ENCODE peak calls at places on chromosomes 5 and 9, in six cellular contexts. U is MM.1S, C is GM23338, B is neural progenitor cell, Y is OCI-LY7, Q is SK-N-SH. K is an unnamed sample. For H3K4me1, the result is how much of the 10 kb centered on the place peaks cover.

GRCh38 chr9:108933231-108933630 is 693 bp downstream of the ELP1 start:
- DNase-seq in U (peak), C (no peak), B (peak), Y (peak), Q (no peak), K (peak)

GRCh38 chr9:112856843-112857242 is 33.8 kb downstream of the SLC46A2 start:
- DNase-seq in U (no peak), C (peak), B (no peak), Y (no peak), Q (peak), K (no peak)

GRCh38 chr9:35350212-35350611 is 139.7 kb upstream of the RUSC2 start:
- DNase-seq in U (no peak), C (no peak), B (no peak), Y (no peak), Q (no peak), K (peak)

GRCh38 chr5:40406426-40407211 is 273.1 kb upstream of the PTGER4 start:
- DNase-seq in U (no peak), C (no peak), B (no peak), Y (peak), Q (no peak), K (no peak)

GRCh38 chr5:91132552-91132951 is 250.6 kb downstream of the ARRDC3 start:
- DNase-seq in U (no peak), C (no peak), B (no peak), Y (no peak), Q (no peak), K (no peak)

GRCh38 chr9:72579880-72580570 is 58.6 kb downstream of the TMC1 start:
- DNase-seq in U (no peak), C (no peak), B (no peak), Y (no peak), Q (no peak), K (peak)

GRCh38 chr9:97321251-97321650 is 13.8 kb downstream of the CCDC180 start:
- DNase-seq in U (no peak), C (no peak), B (no peak), Y (no peak), Q (no peak), K (no peak)

GRCh38 chr5:4553968-4554367 is 586.2 kb upstream of the ADAMTS16 start:
- DNase-seq in U (no peak), C (peak), B (no peak), Y (no peak), Q (no peak), K (no peak)

GRCh38 chr5:19902316-19902934 is 85.6 kb downstream of the CDH18 start:
- DNase-seq in U (no peak), C (peak), B (peak), Y (no peak), Q (no peak), K (no peak)

GRCh38 chr9:88464851-88465250 is 70.1 kb upstream of the NXNL2 start:
- DNase-seq in U (no peak), C (no peak), B (no peak), Y (no peak), Q (no peak), K (no peak)

GRCh38 chr5:171872666-171873065 is 87.0 kb downstream of the SMIM23 start:
- DNase-seq in U (no peak), C (no peak), B (no peak), Y (no peak), Q (no peak), K (peak)

GRCh38 chr9:36049408-36049807 is 12.7 kb downstream of the RECK start:
- DNase-seq in U (no peak), C (peak), B (peak), Y (no peak), Q (no peak), K (no peak)

GRCh38 chr5:91058575-91058974 is 324.5 kb downstream of the ARRDC3 start:
- DNase-seq in U (no peak), C (no peak), B (no peak), Y (no peak), Q (no peak), K (no peak)

GRCh38 chr9:30103647-30104394 is 2280.6 kb upstream of the ACO1 start:
- DNase-seq in U (peak), C (no peak), B (no peak), Y (no peak), Q (no peak), K (no peak)

GRCh38 chr5:36457511-36458260 is 148.7 kb upstream of the SLC1A3 start:
- DNase-seq in U (no peak), C (peak), B (no peak), Y (no peak), Q (no peak), K (no peak)

GRCh38 chr5:142697846-142698245 is 12.0 kb upstream of the FGF1 start:
- DNase-seq in U (no peak), C (no peak), B (no peak), Y (no peak), Q (no peak), K (peak)

GRCh38 chr5:178287091-178287790 is 54.6 kb upstream of the PHYKPL start:
- DNase-seq in U (no peak), C (no peak), B (no peak), Y (no peak), Q (no peak), K (no peak)

GRCh38 chr5:14660836-14661235 is 3.7 kb upstream of the OTULIN start:
- DNase-seq in U (no peak), C (no peak), B (no peak), Y (peak), Q (no peak), K (no peak)

GRCh38 chr5:56479701-56480304 is 246.7 kb upstream of the ANKRD55 start:
- DNase-seq in U (peak), C (no peak), B (no peak), Y (peak), Q (peak), K (no peak)

GRCh38 chr9:112884086-112884485 is 6.6 kb downstream of the SLC46A2 start:
- DNase-seq in U (no peak), C (peak), B (no peak), Y (no peak), Q (no peak), K (peak)

GRCh38 chr9:35731415-35732184 is 395 bp downstream of the TLN1 start:
- DNase-seq in U (no peak), C (peak), B (no peak), Y (no peak), Q (no peak), K (no peak)

GRCh38 chr9:38068616-38068865 is 486 bp downstream of the SHB start:
- DNase-seq in U (peak), C (peak), B (no peak), Y (peak), Q (peak), K (peak)

GRCh38 chr5:141951341-141951781 is 6.6 kb downstream of the PCDH12 start:
- DNase-seq in U (no peak), C (peak), B (peak), Y (peak), Q (peak), K (no peak)

GRCh38 chr5:81171769-81172168 is 61.4 kb upstream of the CKMT2 start:
- DNase-seq in U (no peak), C (no peak), B (no peak), Y (no peak), Q (no peak), K (no peak)

GRCh38 chr9:83047839-83048775 is 14.8 kb downstream of the RASEF start:
- DNase-seq in U (no peak), C (no peak), B (no peak), Y (no peak), Q (no peak), K (no peak)

GRCh38 chr5:172417983-172418630 is 36.2 kb downstream of the SH3PXD2B start:
- DNase-seq in U (no peak), C (no peak), B (no peak), Y (no peak), Q (no peak), K (peak)

GRCh38 chr5:116771466-116772151 is 197.0 kb upstream of the SEMA6A start:
- DNase-seq in U (no peak), C (no peak), B (peak), Y (no peak), Q (no peak), K (no peak)

GRCh38 chr5:159878988-159879471 is 37.3 kb upstream of the ADRA1B start:
- DNase-seq in U (no peak), C (peak), B (peak), Y (no peak), Q (peak), K (peak)

GRCh38 chr5:8857051-8857450 is 688.8 kb downstream of the SEMA5A start:
- DNase-seq in U (no peak), C (no peak), B (no peak), Y (no peak), Q (no peak), K (peak)

GRCh38 chr5:125756456-125756855 is 666.8 kb upstream of the GRAMD2B start:
- DNase-seq in U (no peak), C (no peak), B (no peak), Y (no peak), Q (no peak), K (peak)

GRCh38 chr5:763998-764781 is 20.3 kb downstream of the ZDHHC11B start:
- DNase-seq in U (no peak), C (no peak), B (no peak), Y (no peak), Q (peak), K (no peak)

GRCh38 chr5:51396797-51397196 is 13.5 kb downstream of the ISL1 start:
- DNase-seq in U (no peak), C (no peak), B (no peak), Y (no peak), Q (no peak), K (no peak)

GRCh38 chr5:123209163-123210013 is 120.3 kb downstream of the PRDM6 start:
- DNase-seq in U (no peak), C (no peak), B (no peak), Y (no peak), Q (no peak), K (peak)

GRCh38 chr9:105832311-105832710 is 138.0 kb downstream of the TMEM38B start:
- DNase-seq in U (no peak), C (no peak), B (no peak), Y (no peak), Q (no peak), K (no peak)

GRCh38 chr9:91197232-91198181 is 164.2 kb downstream of the AUH start:
- DNase-seq in U (no peak), C (peak), B (no peak), Y (no peak), Q (no peak), K (peak)

GRCh38 chr5:57902035-57902434 is 419.4 kb upstream of the ACTBL2 start:
- DNase-seq in U (no peak), C (no peak), B (no peak), Y (no peak), Q (no peak), K (no peak)

GRCh38 chr5:107483625-107484024 is 187.1 kb downstream of the EFNA5 start:
- DNase-seq in U (no peak), C (no peak), B (no peak), Y (no peak), Q (no peak), K (no peak)

GRCh38 chr5:107487056-107487461 is 183.7 kb downstream of the EFNA5 start:
- DNase-seq in U (no peak), C (no peak), B (no peak), Y (no peak), Q (no peak), K (peak)

GRCh38 chr5:107485184-107485583 is 185.6 kb downstream of the EFNA5 start:
- DNase-seq in U (no peak), C (no peak), B (no peak), Y (no peak), Q (no peak), K (no peak)

GRCh38 chr5:107484261-107484660 is 186.5 kb downstream of the EFNA5 start:
- DNase-seq in U (no peak), C (no peak), B (no peak), Y (no peak), Q (no peak), K (peak)

DNA sequence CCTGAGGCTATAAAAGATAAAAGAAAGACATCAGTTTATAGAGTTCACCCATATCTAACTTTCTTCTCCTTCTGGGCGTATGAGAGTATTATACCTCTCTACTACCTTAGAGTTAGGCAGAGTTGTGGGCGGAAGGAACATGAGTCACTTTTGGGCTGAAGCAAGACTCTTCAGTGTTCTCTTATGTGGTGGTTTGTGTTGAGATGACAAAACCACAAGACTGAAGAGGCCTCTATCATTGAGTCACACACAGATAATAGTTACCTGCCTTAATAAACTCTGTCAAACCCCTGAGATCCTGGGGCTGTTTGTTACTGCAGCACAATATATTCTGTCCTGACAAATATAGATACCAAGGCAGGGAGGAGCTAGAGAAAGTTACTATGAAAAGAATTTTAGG is 184.2 kb downstream of the EFNA5 start:
- DNase-seq in U (no peak), C (no peak), B (no peak), Y (no peak), Q (no peak), K (peak)
- TF ChIP-seq EZH2phosphoT487 in U (no peak), C (no peak), B (no peak), Y (no peak), Q (no peak), K (no peak)

DNA sequence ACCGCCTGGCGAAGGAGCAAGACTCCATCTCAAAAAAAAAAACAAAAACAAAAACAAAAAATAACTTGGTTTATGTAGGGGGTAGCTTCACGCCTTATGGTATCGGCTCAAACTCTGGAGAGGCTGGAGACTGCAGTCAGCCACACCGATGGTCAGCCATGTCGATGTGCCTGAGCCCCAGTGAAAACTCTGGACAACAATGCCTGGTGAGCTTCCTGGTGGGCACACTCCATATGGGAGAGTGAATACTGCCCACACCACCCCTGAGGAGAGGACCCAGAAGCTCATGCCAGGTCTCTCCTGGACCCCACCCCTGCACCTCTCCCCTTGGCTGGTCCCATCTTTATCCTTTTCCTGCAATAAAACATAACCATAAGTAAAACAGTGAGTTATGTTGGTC is 19.6 kb downstream of the IPPK start:
- DNase-seq in U (no peak), C (no peak), B (no peak), Y (no peak), Q (no peak), K (no peak)
- H3K4me1 ChIP-seq in U (under half), C (under half), B (under half), Y (under half), Q (under half), K (under half)

GRCh38 chr5:166377756-166378155 is 1913.7 kb upstream of the WWC1 start:
- DNase-seq in U (no peak), C (no peak), B (no peak), Y (no peak), Q (no peak), K (no peak)
- TF ChIP-seq EZH2phosphoT487 in U (no peak), C (no peak), B (no peak), Y (no peak), Q (no peak), K (no peak)

GRCh38 chr9:114460513-114461225 is 44.6 kb downstream of the WHRN start:
- DNase-seq in U (no peak), C (no peak), B (no peak), Y (no peak), Q (no peak), K (no peak)

GRCh38 chr9:114461468-114461867 is 43.8 kb downstream of the WHRN start:
- DNase-seq in U (no peak), C (no peak), B (no peak), Y (peak), Q (no peak), K (no peak)

GRCh38 chr9:114465417-114465816 is 39.9 kb downstream of the WHRN start:
- DNase-seq in U (no peak), C (no peak), B (no peak), Y (no peak), Q (no peak), K (no peak)

GRCh38 chr9:114464652-114465051 is 40.6 kb downstream of the WHRN start:
- DNase-seq in U (no peak), C (no peak), B (no peak), Y (no peak), Q (no peak), K (no peak)

GRCh38 chr9:114462791-114463190 is 42.5 kb downstream of the WHRN start:
- DNase-seq in U (no peak), C (no peak), B (no peak), Y (no peak), Q (no peak), K (peak)
- H3K4me1 ChIP-seq in U (under half), C (under half), B (under half), Y (under half), Q (under half), K (under half)

GRCh38 chr9:94862242-94862610 is 135.7 kb downstream of the AOPEP start:
- DNase-seq in U (no peak), C (no peak), B (no peak), Y (no peak), Q (no peak), K (no peak)

GRCh38 chr9:94861589-94862241 is 135.2 kb downstream of the AOPEP start:
- DNase-seq in U (peak), C (no peak), B (no peak), Y (no peak), Q (no peak), K (peak)

GRCh38 chr9:94859226-94859625 is 132.7 kb downstream of the AOPEP start:
- DNase-seq in U (no peak), C (no peak), B (no peak), Y (no peak), Q (no peak), K (no peak)

GRCh38 chr9:94859891-94860290 is 133.4 kb downstream of the AOPEP start:
- DNase-seq in U (no peak), C (no peak), B (no peak), Y (no peak), Q (no peak), K (no peak)

DNA sequence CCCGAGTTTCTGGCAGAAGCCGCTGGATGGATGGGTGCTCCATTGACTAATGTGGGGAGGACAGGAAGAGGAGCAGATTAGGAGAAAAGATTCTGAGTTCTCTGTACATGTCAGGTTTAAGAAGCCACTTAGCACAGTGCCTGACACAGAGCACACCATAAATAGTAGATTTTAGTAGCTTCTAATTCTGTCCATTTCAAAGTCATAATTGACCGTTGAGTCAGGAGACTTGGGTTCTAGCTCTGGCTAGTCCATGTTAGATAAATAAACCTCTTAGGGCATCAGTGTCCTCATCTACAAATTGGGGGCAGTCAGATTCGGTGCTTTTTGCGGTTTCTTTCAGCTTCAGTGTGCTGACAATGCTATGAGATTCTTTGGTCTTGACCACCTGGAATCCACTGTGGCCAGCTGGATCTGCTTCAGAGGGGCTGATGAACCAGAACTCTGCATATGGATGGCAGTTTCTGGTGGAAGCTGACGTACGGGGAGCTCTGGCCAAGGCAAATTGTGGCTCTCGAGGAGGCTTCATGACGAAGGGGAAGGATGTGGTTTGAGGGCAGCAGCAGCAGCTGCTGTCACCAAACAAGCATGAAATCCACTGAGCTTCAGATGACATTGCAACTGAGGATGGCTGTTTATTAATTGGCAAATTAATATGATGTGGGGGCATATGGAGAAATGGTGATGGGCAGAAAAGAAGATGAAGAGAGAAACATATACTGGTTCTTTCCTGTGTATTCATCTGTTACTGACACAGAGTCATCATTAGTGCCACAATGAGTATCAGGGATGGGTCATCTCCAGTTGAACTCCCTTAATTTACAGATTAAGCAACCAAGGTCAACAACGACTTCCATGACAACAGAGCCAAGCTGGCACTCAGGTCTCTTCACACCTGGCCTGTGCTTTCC is 134.4 kb downstream of the AOPEP start:
- DNase-seq in U (peak), C (no peak), B (no peak), Y (peak), Q (no peak), K (peak)
- TF ChIP-seq EZH2phosphoT487 in U (no peak), C (no peak), B (no peak), Y (no peak), Q (no peak), K (no peak)

DNA sequence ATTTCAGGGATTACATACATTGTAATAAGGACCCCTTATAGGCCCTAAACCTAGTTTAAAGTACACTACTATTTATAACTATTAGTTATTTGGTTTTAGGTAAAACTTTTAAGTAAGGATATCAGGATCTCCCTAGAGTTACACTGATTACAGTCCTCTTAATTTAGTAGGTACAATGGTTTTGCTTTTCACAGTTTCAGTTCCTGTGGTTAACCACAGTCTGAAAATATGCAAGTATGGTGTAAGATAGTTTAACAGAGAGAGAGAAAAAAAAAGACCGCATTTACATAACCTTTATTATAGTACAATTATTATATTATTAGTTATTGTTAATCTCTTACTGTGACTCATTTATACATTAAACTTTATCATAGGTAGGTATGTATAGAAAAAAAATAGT is 725.3 kb upstream of the PTPRD start:
- DNase-seq in U (peak), C (no peak), B (no peak), Y (no peak), Q (no peak), K (no peak)
- H3K4me1 ChIP-seq in U (under half), C (under half), B (under half), Y (under half), Q (under half), K (under half)

GRCh38 chr9:96232539-96233241 is 69.3 kb downstream of the HSD17B3 start:
- DNase-seq in U (peak), C (peak), B (peak), Y (peak), Q (peak), K (peak)
- TF ChIP-seq EZH2phosphoT487 in U (no peak), C (no peak), B (no peak), Y (no peak), Q (no peak), K (no peak)

GRCh38 chr5:138874771-138875628 is at the start of gene LRRTM2:
- DNase-seq in U (no peak), C (no peak), B (peak), Y (no peak), Q (peak), K (peak)

GRCh38 chr5:138878437-138879235 is 3.5 kb upstream of the LRRTM2 start:
- DNase-seq in U (no peak), C (no peak), B (no peak), Y (no peak), Q (no peak), K (no peak)

GRCh38 chr5:138874241-138874640 is 894 bp downstream of the LRRTM2 start:
- DNase-seq in U (no peak), C (no peak), B (no peak), Y (no peak), Q (peak), K (peak)

GRCh38 chr5:138873886-138874200 is 1.3 kb downstream of the LRRTM2 start:
- DNase-seq in U (no peak), C (no peak), B (no peak), Y (no peak), Q (peak), K (no peak)

GRCh38 chr5:138876811-138877210 is 1.7 kb upstream of the LRRTM2 start:
- DNase-seq in U (no peak), C (no peak), B (no peak), Y (no peak), Q (no peak), K (no peak)
- H3K4me1 ChIP-seq in U (under half), C (half or more), B (under half), Y (under half), Q (under half), K (under half)

K was measured in GM23248.